ENCODE peak calls at places on chromosomes 1 and 21, in seven cellular contexts. One of them, this sample, is unnamed. For H3K4me1 and H3K27me3, the result is how much of the 10 kb centered on the place peaks cover.

GRCh38 chr1:7827134-7827955 is 25.5 kb downstream of the UTS2 start:
- DNase-seq in psoas muscle: no peak
- DNase-seq in Panc1: no peak
- DNase-seq in astrocyte: no peak
- DNase-seq in upper lobe of right lung: no peak
- DNase-seq in SJCRH30: no peak
- DNase-seq in transverse colon: no peak
- DNase-seq in this sample: peak

GRCh38 chr1:224507771-224508523 is 73.3 kb upstream of the WDR26 start:
- DNase-seq in astrocyte: no peak
- DNase-seq in psoas muscle: no peak
- DNase-seq in Panc1: no peak
- DNase-seq in upper lobe of right lung: no peak
- DNase-seq in SJCRH30: no peak
- DNase-seq in transverse colon: no peak
- DNase-seq in this sample: no peak

GRCh38 chr1:239912471-239912870 is 179.2 kb upstream of the FMN2 start:
- DNase-seq in transverse colon: no peak
- DNase-seq in upper lobe of right lung: no peak
- DNase-seq in astrocyte: no peak
- DNase-seq in SJCRH30: no peak
- DNase-seq in psoas muscle: no peak
- DNase-seq in Panc1: no peak
- DNase-seq in this sample: no peak

GRCh38 chr1:244952280-244952933 is 88.1 kb upstream of the HNRNPU start:
- DNase-seq in astrocyte: no peak
- DNase-seq in psoas muscle: no peak
- DNase-seq in Panc1: no peak
- DNase-seq in SJCRH30: no peak
- DNase-seq in transverse colon: no peak
- DNase-seq in upper lobe of right lung: no peak
- DNase-seq in this sample: no peak

GRCh38 chr1:230568008-230568407 is 74.3 kb upstream of the COG2 start:
- DNase-seq in SJCRH30: peak
- DNase-seq in astrocyte: peak
- DNase-seq in transverse colon: peak
- DNase-seq in Panc1: no peak
- DNase-seq in psoas muscle: no peak
- DNase-seq in upper lobe of right lung: no peak
- DNase-seq in this sample: no peak

GRCh38 chr1:7427901-7428300 is 343.2 kb upstream of the VAMP3 start:
- DNase-seq in upper lobe of right lung: no peak
- DNase-seq in transverse colon: no peak
- DNase-seq in Panc1: no peak
- DNase-seq in astrocyte: no peak
- DNase-seq in psoas muscle: no peak
- DNase-seq in SJCRH30: no peak
- DNase-seq in this sample: no peak

GRCh38 chr1:233140974-233141373 is 154.6 kb downstream of the PCNX2 start:
- DNase-seq in SJCRH30: no peak
- DNase-seq in transverse colon: no peak
- DNase-seq in astrocyte: no peak
- DNase-seq in Panc1: no peak
- DNase-seq in psoas muscle: no peak
- DNase-seq in upper lobe of right lung: no peak
- DNase-seq in this sample: no peak

GRCh38 chr1:204567067-204567466 is 50.9 kb downstream of the MDM4 start:
- DNase-seq in upper lobe of right lung: no peak
- DNase-seq in SJCRH30: no peak
- DNase-seq in astrocyte: no peak
- DNase-seq in psoas muscle: no peak
- DNase-seq in transverse colon: no peak
- DNase-seq in Panc1: no peak
- DNase-seq in this sample: no peak

GRCh38 chr1:17768651-17769241 is 13.6 kb downstream of the ACTL8 start:
- DNase-seq in psoas muscle: peak
- DNase-seq in SJCRH30: no peak
- DNase-seq in astrocyte: peak
- DNase-seq in Panc1: no peak
- DNase-seq in transverse colon: peak
- DNase-seq in upper lobe of right lung: no peak
- DNase-seq in this sample: no peak
- H3K4me1 ChIP-seq in psoas muscle: under half
- H3K4me1 ChIP-seq in SJCRH30: under half
- H3K4me1 ChIP-seq in astrocyte: under half
- H3K4me1 ChIP-seq in Panc1: under half
- H3K4me1 ChIP-seq in transverse colon: under half
- H3K4me1 ChIP-seq in upper lobe of right lung: under half
- H3K4me1 ChIP-seq in this sample: under half

GRCh38 chr21:44912158-44912473 is 8.6 kb downstream of the ITGB2 start:
- DNase-seq in Panc1: no peak
- DNase-seq in SJCRH30: no peak
- DNase-seq in psoas muscle: no peak
- DNase-seq in transverse colon: no peak
- DNase-seq in astrocyte: no peak
- DNase-seq in upper lobe of right lung: no peak
- DNase-seq in this sample: no peak

GRCh38 chr21:44910229-44911065 is 10.3 kb downstream of the ITGB2 start:
- DNase-seq in transverse colon: no peak
- DNase-seq in astrocyte: no peak
- DNase-seq in Panc1: no peak
- DNase-seq in SJCRH30: peak
- DNase-seq in upper lobe of right lung: no peak
- DNase-seq in psoas muscle: no peak
- DNase-seq in this sample: no peak

GRCh38 chr21:44911384-44912157 is 9.1 kb downstream of the ITGB2 start:
- DNase-seq in psoas muscle: peak
- DNase-seq in Panc1: no peak
- DNase-seq in astrocyte: no peak
- DNase-seq in SJCRH30: peak
- DNase-seq in upper lobe of right lung: peak
- DNase-seq in transverse colon: peak
- DNase-seq in this sample: no peak

GRCh38 chr21:44909719-44910118 is 11.0 kb downstream of the ITGB2 start:
- DNase-seq in SJCRH30: no peak
- DNase-seq in psoas muscle: no peak
- DNase-seq in Panc1: no peak
- DNase-seq in transverse colon: no peak
- DNase-seq in astrocyte: no peak
- DNase-seq in upper lobe of right lung: no peak
- DNase-seq in this sample: no peak

DNA sequence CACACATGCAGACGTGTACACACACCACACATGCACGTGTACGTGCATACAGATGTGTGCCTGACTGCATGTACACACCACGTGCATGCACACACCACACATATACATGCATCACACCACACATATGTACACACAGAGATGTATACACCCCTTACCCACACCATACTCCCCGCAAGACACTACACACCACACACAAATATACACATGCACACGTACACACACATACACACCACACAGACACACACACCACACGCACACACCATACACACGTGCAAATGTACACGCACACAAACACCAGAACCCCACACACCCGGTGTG is 9.7 kb downstream of the ITGB2 start:
- DNase-seq in transverse colon: no peak
- DNase-seq in psoas muscle: no peak
- DNase-seq in astrocyte: no peak
- DNase-seq in Panc1: no peak
- DNase-seq in upper lobe of right lung: no peak
- DNase-seq in SJCRH30: no peak
- DNase-seq in this sample: no peak
- H3K27me3 ChIP-seq in transverse colon: under half
- H3K27me3 ChIP-seq in psoas muscle: under half
- H3K27me3 ChIP-seq in astrocyte: under half
- H3K27me3 ChIP-seq in Panc1: under half
- H3K27me3 ChIP-seq in upper lobe of right lung: under half
- H3K27me3 ChIP-seq in SJCRH30: under half
- H3K27me3 ChIP-seq in this sample: under half

DNA sequence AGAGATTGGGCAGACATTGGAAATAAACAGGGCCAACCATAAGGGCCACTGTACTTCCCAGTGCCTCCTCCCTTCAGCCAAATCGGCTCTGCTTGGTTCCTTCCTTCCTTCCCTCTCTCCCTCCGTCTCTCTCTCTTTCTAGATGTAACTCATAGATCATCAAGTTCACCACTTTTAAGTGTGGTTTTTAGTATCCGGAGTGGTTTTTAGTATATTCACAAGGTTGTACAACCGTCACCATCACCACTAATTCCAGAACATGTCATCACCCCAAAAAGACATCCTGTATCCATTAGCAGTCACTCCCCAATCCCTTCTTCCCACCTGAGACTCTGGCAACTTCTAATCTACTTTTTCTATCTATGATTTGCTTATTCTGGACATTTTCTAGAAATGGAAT is 51.0 kb downstream of the MYSM1 start:
- DNase-seq in Panc1: no peak
- DNase-seq in transverse colon: no peak
- DNase-seq in upper lobe of right lung: no peak
- DNase-seq in SJCRH30: no peak
- DNase-seq in astrocyte: no peak
- DNase-seq in psoas muscle: no peak
- DNase-seq in this sample: no peak
- H3K4me3 ChIP-seq in Panc1: no peak
- H3K4me3 ChIP-seq in transverse colon: no peak
- H3K4me3 ChIP-seq in upper lobe of right lung: no peak
- H3K4me3 ChIP-seq in SJCRH30: no peak
- H3K4me3 ChIP-seq in astrocyte: no peak
- H3K4me3 ChIP-seq in psoas muscle: no peak
- H3K4me3 ChIP-seq in this sample: no peak

DNA sequence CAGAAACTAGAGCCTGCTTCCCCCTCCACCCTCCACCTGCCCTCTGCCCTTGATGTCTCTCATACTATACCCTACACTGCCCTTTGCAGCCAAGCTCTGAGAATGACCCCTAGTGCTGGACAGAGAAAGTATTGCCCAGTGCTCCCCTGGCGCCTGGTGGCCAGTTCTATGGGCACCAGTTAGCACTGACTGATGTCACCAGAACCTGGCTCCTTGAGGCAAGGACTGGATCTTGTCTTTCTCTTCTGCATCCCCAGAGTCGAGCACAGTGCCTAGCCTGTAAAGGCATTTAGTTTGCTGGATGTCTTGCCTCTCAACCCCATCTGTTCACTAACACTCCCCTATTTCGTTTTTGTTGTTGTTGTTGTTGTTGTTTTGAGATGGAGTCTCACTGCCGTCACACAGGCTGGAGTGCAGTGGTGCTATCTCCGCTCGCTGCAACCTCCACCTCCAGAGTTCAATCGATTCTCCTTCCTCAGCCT is 5.9 kb downstream of the PHLDA3 start:
- DNase-seq in upper lobe of right lung: no peak
- DNase-seq in psoas muscle: peak
- DNase-seq in astrocyte: no peak
- DNase-seq in transverse colon: no peak
- DNase-seq in Panc1: no peak
- DNase-seq in SJCRH30: no peak
- DNase-seq in this sample: no peak
- H3K4me1 ChIP-seq in upper lobe of right lung: half or more
- H3K4me1 ChIP-seq in psoas muscle: half or more
- H3K4me1 ChIP-seq in astrocyte: half or more
- H3K4me1 ChIP-seq in transverse colon: half or more
- H3K4me1 ChIP-seq in Panc1: under half
- H3K4me1 ChIP-seq in SJCRH30: half or more
- H3K4me1 ChIP-seq in this sample: under half

DNA sequence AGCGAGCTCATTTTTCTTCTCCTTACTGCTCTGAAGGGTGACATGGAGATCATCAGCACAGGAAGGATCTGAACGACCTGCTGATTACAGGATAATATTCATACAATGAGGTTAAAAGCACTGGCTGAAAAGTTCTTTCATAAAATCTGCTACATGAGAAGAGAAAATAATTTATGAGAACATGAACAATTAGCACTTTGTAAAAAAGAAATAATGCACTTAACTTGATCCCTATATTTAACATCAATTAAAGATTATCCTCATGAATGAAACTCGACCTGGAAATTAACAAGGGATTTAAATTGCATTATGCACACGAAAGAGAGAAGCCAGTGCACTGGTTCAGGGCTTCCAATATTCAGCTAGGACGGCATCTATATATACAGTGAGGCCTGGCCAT is 46.6 kb downstream of the RRAGC start:
- DNase-seq in Panc1: no peak
- DNase-seq in SJCRH30: no peak
- DNase-seq in transverse colon: no peak
- DNase-seq in astrocyte: no peak
- DNase-seq in upper lobe of right lung: no peak
- DNase-seq in psoas muscle: no peak
- DNase-seq in this sample: no peak
- H3K27me3 ChIP-seq in Panc1: under half
- H3K27me3 ChIP-seq in SJCRH30: under half
- H3K27me3 ChIP-seq in transverse colon: half or more
- H3K27me3 ChIP-seq in astrocyte: half or more
- H3K27me3 ChIP-seq in upper lobe of right lung: under half
- H3K27me3 ChIP-seq in psoas muscle: under half
- H3K27me3 ChIP-seq in this sample: under half

GRCh38 chr1:236639686-236640085 is 35.4 kb upstream of the HEATR1 start:
- DNase-seq in astrocyte: no peak
- DNase-seq in psoas muscle: no peak
- DNase-seq in transverse colon: no peak
- DNase-seq in SJCRH30: no peak
- DNase-seq in upper lobe of right lung: no peak
- DNase-seq in Panc1: no peak
- DNase-seq in this sample: no peak
- H3K4me3 ChIP-seq in astrocyte: no peak
- H3K4me3 ChIP-seq in psoas muscle: peak
- H3K4me3 ChIP-seq in transverse colon: no peak
- H3K4me3 ChIP-seq in SJCRH30: no peak
- H3K4me3 ChIP-seq in upper lobe of right lung: no peak
- H3K4me3 ChIP-seq in Panc1: no peak
- H3K4me3 ChIP-seq in this sample: no peak

DNA sequence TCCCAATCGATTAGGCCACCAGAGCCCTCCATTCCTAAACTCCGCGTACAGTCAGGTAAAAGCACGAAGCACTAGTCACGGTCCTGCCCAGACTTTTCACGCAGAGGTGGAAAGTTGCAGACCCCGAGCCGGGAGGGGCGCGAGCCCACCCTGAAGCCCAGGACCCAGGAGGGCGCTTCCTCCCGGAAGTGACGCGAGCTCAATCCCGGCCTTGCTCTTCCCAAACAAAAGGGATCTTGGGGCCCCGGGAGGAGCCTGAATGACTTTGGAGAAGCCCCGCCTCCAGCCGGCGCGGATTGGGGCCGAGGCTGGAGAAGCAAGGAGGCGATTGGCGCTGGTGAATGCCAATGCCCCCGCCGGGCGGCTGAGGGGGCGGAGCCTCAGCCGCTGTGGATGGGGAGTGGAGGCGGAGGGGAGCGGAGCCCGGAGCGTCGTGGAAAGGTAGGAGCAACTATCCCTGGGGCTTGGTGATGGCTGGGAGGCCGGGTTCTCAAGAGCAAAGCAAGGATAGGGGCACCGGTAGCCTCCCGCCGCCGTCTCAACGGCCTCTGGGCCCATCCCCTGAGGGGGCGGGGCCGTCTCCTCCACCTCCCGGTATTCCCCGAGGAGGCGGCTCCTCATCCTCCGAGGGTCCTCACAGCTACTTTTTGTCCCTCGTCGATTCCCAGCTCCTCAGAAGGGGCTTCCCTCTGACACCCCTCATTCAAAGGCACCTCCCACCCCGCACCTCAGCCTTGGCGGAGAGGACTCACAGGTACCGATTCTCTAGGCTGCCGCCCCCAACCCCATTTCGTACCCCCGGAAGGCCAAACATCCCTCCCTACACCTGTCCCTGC is at the start of gene CTTNBP2NL:
- DNase-seq in transverse colon: peak
- DNase-seq in upper lobe of right lung: peak
- DNase-seq in SJCRH30: peak
- DNase-seq in psoas muscle: peak
- DNase-seq in astrocyte: peak
- DNase-seq in Panc1: peak
- DNase-seq in this sample: peak
- H3K4me1 ChIP-seq in transverse colon: half or more
- H3K4me1 ChIP-seq in upper lobe of right lung: under half
- H3K4me1 ChIP-seq in SJCRH30: under half
- H3K4me1 ChIP-seq in psoas muscle: under half
- H3K4me1 ChIP-seq in astrocyte: under half
- H3K4me1 ChIP-seq in Panc1: under half
- H3K4me1 ChIP-seq in this sample: under half